ENCODE peak calls at places on chromosomes 4 and X, in five cellular contexts. I is uterus, G is fibroblast of lung, Z is osteoblast, R is body of pancreas. M is an unnamed sample. For H3K27me3, the result is how much of the 10 kb centered on the place peaks cover.

GRCh38 chrX:40772290-40772689 is 36.9 kb upstream of the MED14 start:
- DNase-seq in I (no peak), G (peak), Z (no peak), R (no peak), M (no peak)

GRCh38 chr4:153152453-153153338 is 51.5 kb upstream of the TRIM2 start:
- DNase-seq in I (no peak), G (peak), Z (no peak), R (peak), M (no peak)

GRCh38 chr4:14961292-14961691 is 41.0 kb upstream of the CPEB2 start:
- DNase-seq in I (no peak), G (no peak), Z (no peak), R (no peak), M (no peak)

GRCh38 chr4:7763788-7764187 is 175.9 kb downstream of the AFAP1 start:
- DNase-seq in I (no peak), G (peak), Z (peak), R (no peak), M (peak)

GRCh38 chr4:38145741-38146140 is 185.5 kb downstream of the PTTG2 start:
- DNase-seq in I (no peak), G (peak), Z (peak), R (no peak), M (peak)

GRCh38 chr4:2304877-2305561 is 43.1 kb upstream of the MXD4 start:
- DNase-seq in I (no peak), G (no peak), Z (no peak), R (no peak), M (no peak)

GRCh38 chr4:121148621-121149020 is 15.5 kb downstream of the TNIP3 start:
- DNase-seq in I (no peak), G (no peak), Z (no peak), R (no peak), M (no peak)

GRCh38 chr4:26321326-26322276 is 787 bp downstream of the RBPJ start:
- DNase-seq in I (peak), G (peak), Z (peak), R (peak), M (no peak)

GRCh38 chrX:37755073-37755472 is 24.8 kb upstream of the CYBB start:
- DNase-seq in I (no peak), G (no peak), Z (no peak), R (no peak), M (no peak)

GRCh38 chrX:73916931-73917657 is 354.1 kb downstream of the CHIC1 start:
- DNase-seq in I (no peak), G (peak), Z (peak), R (no peak), M (peak)

GRCh38 chr4:168071304-168071703 is 21.0 kb upstream of the ANXA10 start:
- DNase-seq in I (no peak), G (peak), Z (no peak), R (no peak), M (no peak)

GRCh38 chrX:141405878-141406492 is 163.7 kb upstream of the SPANXC start:
- DNase-seq in I (no peak), G (peak), Z (peak), R (no peak), M (peak)

GRCh38 chrX:14476169-14476568 is 53.2 kb upstream of the GLRA2 start:
- DNase-seq in I (no peak), G (no peak), Z (no peak), R (no peak), M (no peak)

GRCh38 chr4:150007512-150007911 is 70.7 kb upstream of the DCLK2 start:
- DNase-seq in I (no peak), G (peak), Z (no peak), R (no peak), M (peak)

GRCh38 chr4:8559524-8560264 is 20.5 kb upstream of the GPR78 start:
- DNase-seq in I (no peak), G (no peak), Z (peak), R (no peak), M (no peak)

GRCh38 chr4:86334020-86334750 is 25.7 kb downstream of the MAPK10 start:
- DNase-seq in I (peak), G (no peak), Z (no peak), R (no peak), M (no peak)

GRCh38 chrX:3712080-3712869 is 1.2 kb downstream of the PRKX start:
- DNase-seq in I (no peak), G (peak), Z (peak), R (peak), M (peak)

GRCh38 chrX:40389555-40389954 is 191.2 kb upstream of the ATP6AP2 start:
- DNase-seq in I (no peak), G (no peak), Z (no peak), R (no peak), M (no peak)

GRCh38 chrX:81259008-81259713 is 57.3 kb downstream of the SH3BGRL start:
- DNase-seq in I (peak), G (peak), Z (no peak), R (no peak), M (peak)

GRCh38 chr4:39446842-39447573 is 11.7 kb downstream of the RPL9 start:
- DNase-seq in I (peak), G (peak), Z (peak), R (peak), M (peak)

GRCh38 chrX:56788717-56789122 is 59.7 kb downstream of the NBDY start:
- DNase-seq in I (peak), G (no peak), Z (no peak), R (no peak), M (no peak)

GRCh38 chrX:78517124-78517523 is 142.0 kb downstream of the RTL3 start:
- DNase-seq in I (no peak), G (peak), Z (no peak), R (no peak), M (peak)

GRCh38 chrX:24024819-24025740 is 1.9 kb downstream of the KLHL15 start:
- DNase-seq in I (peak), G (peak), Z (peak), R (peak), M (peak)
- TF ChIP-seq CTCF in I (peak), G (no peak), Z (no peak), R (no peak), M (peak)

GRCh38 chr4:10034612-10035104 is 13.4 kb upstream of the SLC2A9 start:
- DNase-seq in I (no peak), G (no peak), Z (peak), R (no peak), M (no peak)

GRCh38 chr4:10033191-10033881 is 12.0 kb upstream of the SLC2A9 start:
- DNase-seq in I (no peak), G (peak), Z (peak), R (no peak), M (peak)

GRCh38 chr4:10035130-10035529 is 13.8 kb upstream of the SLC2A9 start:
- DNase-seq in I (no peak), G (no peak), Z (no peak), R (no peak), M (no peak)

GRCh38 chr4:10032625-10033024 is 11.3 kb upstream of the SLC2A9 start:
- DNase-seq in I (no peak), G (peak), Z (peak), R (peak), M (peak)

GRCh38 chr4:10034136-10034535 is 12.8 kb upstream of the SLC2A9 start:
- DNase-seq in I (no peak), G (peak), Z (no peak), R (no peak), M (no peak)
- H3K27ac ChIP-seq in I (no peak), G (peak), Z (no peak), R (peak), M (peak)

GRCh38 chr4:112518675-112519074 is 2.7 kb upstream of the NEUROG2 start:
- DNase-seq in I (no peak), G (no peak), Z (peak), R (no peak), M (no peak)

GRCh38 chr4:112519689-112520597 is 4.0 kb upstream of the NEUROG2 start:
- DNase-seq in I (no peak), G (no peak), Z (peak), R (no peak), M (no peak)

GRCh38 chr4:112521123-112522116 is 5.4 kb upstream of the NEUROG2 start:
- DNase-seq in I (no peak), G (no peak), Z (peak), R (no peak), M (no peak)

GRCh38 chr4:112522389-112522788 is 6.4 kb upstream of the NEUROG2 start:
- DNase-seq in I (no peak), G (no peak), Z (no peak), R (no peak), M (no peak)

GRCh38 chr4:112520598-112521122 is 4.7 kb upstream of the NEUROG2 start:
- DNase-seq in I (no peak), G (no peak), Z (peak), R (no peak), M (no peak)
- H3K27me3 ChIP-seq in I (under half), G (half or more), Z (half or more), R (under half), M (half or more)

DNA sequence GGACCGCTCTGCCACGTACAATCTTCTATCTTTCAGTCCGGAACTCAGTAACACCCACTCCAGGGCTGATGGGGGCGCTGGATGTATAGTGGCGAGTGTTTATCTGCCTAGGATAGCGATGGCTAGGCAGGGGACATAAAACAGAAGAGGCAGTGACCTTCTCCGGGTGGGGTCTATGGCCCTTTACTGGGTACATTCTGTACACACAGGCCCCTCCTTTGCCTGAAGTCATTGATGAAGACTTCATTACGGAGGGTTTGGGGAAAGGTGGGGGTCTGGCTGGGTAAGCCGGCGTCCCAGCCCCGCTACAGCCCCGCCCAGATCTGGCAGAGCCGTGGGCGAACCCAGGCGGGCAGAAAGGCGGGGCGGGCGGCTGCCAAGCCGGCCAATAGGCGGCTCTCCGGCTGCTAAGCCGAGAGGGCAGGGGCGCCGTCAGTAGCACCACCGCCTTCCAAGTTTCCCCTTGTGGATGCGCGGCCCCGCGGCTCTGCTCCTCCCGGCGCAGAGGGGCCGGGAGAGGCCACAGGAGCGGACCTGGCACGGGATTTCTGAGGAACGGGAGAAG is at the start of gene CHST7:
- DNase-seq in I (peak), G (peak), Z (peak), R (peak), M (peak)
- TF ChIP-seq CTCF in I (no peak), G (peak), Z (peak), R (no peak), M (peak)